ENCODE peak calls at places on chromosomes 2 and 18, in ten cellular contexts. W is fibroblast of mammary gland, R is GM13977, O is GM10248, S is endodermal cell, I is GM12865, V is A549, X is mammary epithelial cell, M is Panc1, B is BJ. Z is an unnamed sample.

GRCh38 chr2:238456966-238457926 is 30.5 kb downstream of the ASB1 start:
- DNase-seq in W (peak), R (no peak), O (no peak), S (no peak), I (no peak), V (no peak), X (no peak), M (no peak), B (no peak), Z (no peak)

GRCh38 chr18:21330122-21330701 is 88.2 kb downstream of the GREB1L start:
- DNase-seq in W (peak), R (no peak), O (no peak), S (no peak), I (peak), V (peak), X (peak), M (peak), B (peak), Z (no peak)

GRCh38 chr18:22015156-22015555 is 154.2 kb upstream of the GATA6 start:
- DNase-seq in W (peak), R (no peak), O (no peak), S (no peak), I (no peak), V (no peak), X (peak), M (no peak), B (no peak), Z (no peak)

GRCh38 chr2:37306024-37306423 is 18.6 kb downstream of the PRKD3 start:
- DNase-seq in W (no peak), R (no peak), O (no peak), S (peak), I (no peak), V (no peak), X (no peak), M (no peak), B (no peak), Z (no peak)

GRCh38 chr2:47038656-47039501 is 116.2 kb downstream of the STPG4 start:
- DNase-seq in W (no peak), R (no peak), O (no peak), S (no peak), I (peak), V (no peak), X (no peak), M (no peak), B (no peak), Z (no peak)

GRCh38 chr2:190663348-190663747 is 14.5 kb downstream of the NAB1 start:
- DNase-seq in W (peak), R (no peak), O (no peak), S (no peak), I (no peak), V (no peak), X (no peak), M (no peak), B (no peak), Z (no peak)

GRCh38 chr2:195425328-195425727 is 231.7 kb upstream of the SLC39A10 start:
- DNase-seq in W (no peak), R (no peak), O (no peak), S (no peak), I (no peak), V (no peak), X (no peak), M (no peak), B (no peak), Z (no peak)

GRCh38 chr2:203869610-203870042 is 2.1 kb downstream of the CTLA4 start:
- DNase-seq in W (no peak), R (no peak), O (no peak), S (no peak), I (no peak), V (no peak), X (no peak), M (no peak), B (no peak), Z (no peak)

GRCh38 chr2:146762786-146763185 is 1082.0 kb upstream of the ACVR2A start:
- DNase-seq in W (no peak), R (no peak), O (no peak), S (no peak), I (no peak), V (no peak), X (peak), M (no peak), B (no peak), Z (no peak)

GRCh38 chr2:218400930-218401833 is 1.5 kb downstream of the CTDSP1 start:
- DNase-seq in W (no peak), R (no peak), O (no peak), S (peak), I (no peak), V (no peak), X (no peak), M (no peak), B (no peak), Z (no peak)

GRCh38 chr2:156563994-156564753 is 128.0 kb downstream of the GPD2 start:
- DNase-seq in W (no peak), R (no peak), O (no peak), S (no peak), I (no peak), V (no peak), X (no peak), M (no peak), B (no peak), Z (no peak)

GRCh38 chr2:230570987-230571386 is 141.7 kb upstream of the CAB39 start:
- DNase-seq in W (no peak), R (no peak), O (no peak), S (no peak), I (no peak), V (no peak), X (no peak), M (no peak), B (no peak), Z (no peak)

GRCh38 chr2:214103199-214104001 is 307.5 kb upstream of the VWC2L start:
- DNase-seq in W (no peak), R (no peak), O (no peak), S (no peak), I (no peak), V (no peak), X (peak), M (no peak), B (no peak), Z (no peak)

GRCh38 chr2:147456729-147457128 is 388.1 kb upstream of the ACVR2A start:
- DNase-seq in W (peak), R (no peak), O (no peak), S (peak), I (no peak), V (no peak), X (peak), M (no peak), B (no peak), Z (no peak)

GRCh38 chr2:69032336-69032735 is 19.4 kb downstream of the ANTXR1 start:
- DNase-seq in W (no peak), R (no peak), O (no peak), S (no peak), I (no peak), V (no peak), X (no peak), M (no peak), B (no peak), Z (no peak)

GRCh38 chr2:166388488-166389070 is 12.8 kb upstream of the SCN9A start:
- DNase-seq in W (peak), R (no peak), O (no peak), S (no peak), I (no peak), V (no peak), X (no peak), M (no peak), B (no peak), Z (no peak)

GRCh38 chr18:54852780-54853675 is 24.8 kb downstream of the RAB27B start:
- DNase-seq in W (no peak), R (no peak), O (no peak), S (no peak), I (no peak), V (no peak), X (no peak), M (no peak), B (no peak), Z (no peak)

GRCh38 chr2:218807626-218808025 is 24.0 kb downstream of the PRKAG3 start:
- DNase-seq in W (peak), R (no peak), O (no peak), S (no peak), I (no peak), V (no peak), X (no peak), M (no peak), B (no peak), Z (no peak)

GRCh38 chr2:37809525-37809924 is 115.6 kb upstream of the RMDN2 start:
- DNase-seq in W (peak), R (no peak), O (no peak), S (peak), I (no peak), V (peak), X (peak), M (no peak), B (no peak), Z (no peak)

GRCh38 chr2:127865926-127866325 is 8.0 kb upstream of the POLR2D start:
- DNase-seq in W (no peak), R (no peak), O (no peak), S (no peak), I (no peak), V (no peak), X (no peak), M (no peak), B (no peak), Z (no peak)

GRCh38 chr18:79405019-79405780 is 9.5 kb downstream of the NFATC1 start:
- DNase-seq in W (no peak), R (no peak), O (no peak), S (no peak), I (no peak), V (no peak), X (no peak), M (no peak), B (no peak), Z (no peak)

GRCh38 chr18:47795448-47795843 is 135.0 kb downstream of the SMAD2 start:
- DNase-seq in W (peak), R (no peak), O (no peak), S (no peak), I (no peak), V (no peak), X (no peak), M (no peak), B (no peak), Z (no peak)

GRCh38 chr18:27124196-27124595 is 60.9 kb downstream of the CHST9 start:
- DNase-seq in W (no peak), R (no peak), O (no peak), S (no peak), I (no peak), V (no peak), X (no peak), M (no peak), B (no peak), Z (no peak)

GRCh38 chr2:241943961-241944575 is 74.5 kb downstream of the RTP5 start:
- DNase-seq in W (no peak), R (no peak), O (no peak), S (peak), I (no peak), V (no peak), X (no peak), M (no peak), B (no peak), Z (no peak)

GRCh38 chr2:45649457-45649854 is 2.0 kb upstream of the PRKCE start:
- DNase-seq in W (peak), R (no peak), O (no peak), S (no peak), I (no peak), V (no peak), X (no peak), M (no peak), B (no peak), Z (no peak)

GRCh38 chr2:40384714-40385113 is 67.2 kb downstream of the SLC8A1 start:
- DNase-seq in W (peak), R (no peak), O (no peak), S (no peak), I (no peak), V (no peak), X (peak), M (no peak), B (peak), Z (no peak)

GRCh38 chr2:162403884-162404283 is 60.0 kb downstream of the GCA start:
- DNase-seq in W (peak), R (no peak), O (no peak), S (no peak), I (no peak), V (no peak), X (peak), M (no peak), B (no peak), Z (no peak)

GRCh38 chr2:186995092-186995491 is 146.1 kb upstream of the ZSWIM2 start:
- DNase-seq in W (peak), R (no peak), O (no peak), S (no peak), I (no peak), V (no peak), X (peak), M (no peak), B (no peak), Z (no peak)

GRCh38 chr2:24820175-24820513 is 26.9 kb downstream of the CENPO start:
- DNase-seq in W (no peak), R (no peak), O (no peak), S (peak), I (no peak), V (no peak), X (no peak), M (no peak), B (no peak), Z (no peak)

GRCh38 chr18:67590571-67591141 is 74.1 kb upstream of the DSEL start:
- DNase-seq in W (peak), R (no peak), O (no peak), S (no peak), I (no peak), V (no peak), X (peak), M (no peak), B (no peak), Z (no peak)

GRCh38 chr2:163198972-163199371 is 360.4 kb upstream of the KCNH7 start:
- DNase-seq in W (no peak), R (no peak), O (no peak), S (no peak), I (no peak), V (no peak), X (no peak), M (no peak), B (no peak), Z (no peak)

GRCh38 chr2:44753552-44754285 is 187.8 kb upstream of the SIX3 start:
- DNase-seq in W (peak), R (no peak), O (no peak), S (no peak), I (peak), V (no peak), X (no peak), M (no peak), B (no peak), Z (no peak)

GRCh38 chr2:15979051-15979758 is 38.9 kb downstream of the MYCN start:
- DNase-seq in W (no peak), R (no peak), O (no peak), S (peak), I (no peak), V (no peak), X (no peak), M (no peak), B (no peak), Z (no peak)

GRCh38 chr2:141055526-141055925 is 1075.3 kb downstream of the LRP1B start:
- DNase-seq in W (peak), R (no peak), O (no peak), S (no peak), I (no peak), V (no peak), X (peak), M (no peak), B (peak), Z (no peak)

GRCh38 chr2:136246086-136246669 is 128.2 kb upstream of the CXCR4 start:
- DNase-seq in W (peak), R (no peak), O (peak), S (peak), I (peak), V (peak), X (no peak), M (no peak), B (no peak), Z (peak)

GRCh38 chr2:215862211-215862610 is 151.1 kb downstream of the MREG start:
- DNase-seq in W (no peak), R (no peak), O (no peak), S (no peak), I (no peak), V (no peak), X (no peak), M (no peak), B (no peak), Z (no peak)

GRCh38 chr2:99198103-99198841 is 17.3 kb downstream of the MRPL30 start:
- DNase-seq in W (no peak), R (no peak), O (no peak), S (no peak), I (no peak), V (no peak), X (no peak), M (no peak), B (no peak), Z (no peak)

GRCh38 chr2:99205491-99205890 is 24.5 kb downstream of the MRPL30 start:
- DNase-seq in W (no peak), R (no peak), O (no peak), S (peak), I (no peak), V (peak), X (peak), M (no peak), B (no peak), Z (no peak)

GRCh38 chr2:99200232-99200631 is 19.2 kb downstream of the MRPL30 start:
- DNase-seq in W (no peak), R (no peak), O (no peak), S (no peak), I (no peak), V (no peak), X (no peak), M (no peak), B (no peak), Z (no peak)

DNA sequence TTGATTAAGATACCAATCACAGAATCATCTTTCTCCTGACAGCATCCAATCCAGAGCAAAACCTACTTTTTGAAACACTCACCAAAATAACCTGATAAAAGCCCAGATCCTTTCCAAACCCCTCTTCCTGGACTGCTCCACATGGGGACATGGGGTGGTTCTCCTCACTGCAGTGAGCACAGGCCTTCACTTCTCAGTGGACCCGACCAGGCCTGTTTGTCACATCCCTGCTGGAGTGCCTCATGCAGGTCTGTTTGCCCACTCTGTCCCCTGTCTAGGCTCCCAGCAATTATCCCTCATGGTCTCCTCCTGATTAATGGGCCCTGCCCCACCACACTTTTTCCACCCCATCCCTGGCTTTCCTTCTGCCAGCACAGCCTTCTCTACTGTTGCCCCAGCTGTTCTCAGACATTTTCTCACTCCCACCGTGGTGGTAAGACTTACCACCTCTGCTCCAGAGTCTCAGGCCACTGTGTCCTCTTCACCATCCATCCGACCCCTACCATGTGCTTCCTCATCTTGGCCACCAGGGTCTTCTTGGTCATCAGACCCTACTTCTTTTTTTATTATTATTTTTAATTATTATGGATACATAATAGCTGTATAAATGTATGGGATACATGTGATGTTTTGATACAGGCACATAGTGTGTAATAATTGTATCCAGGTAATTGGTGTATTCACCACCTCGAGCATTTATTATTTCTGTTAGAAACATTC is 21.1 kb downstream of the MRPL30 start:
- DNase-seq in W (no peak), R (no peak), O (no peak), S (no peak), I (no peak), V (no peak), X (no peak), M (no peak), B (no peak), Z (no peak)
- TF ChIP-seq CTCF in W (peak), R (no peak), O (no peak), S (peak), I (no peak), V (no peak), X (no peak), M (no peak), B (peak), Z (no peak)

GRCh38 chr18:63346031-63346430 is 21.0 kb downstream of the KDSR start:
- DNase-seq in W (no peak), R (no peak), O (no peak), S (no peak), I (no peak), V (no peak), X (peak), M (no peak), B (no peak), Z (no peak)

GRCh38 chr18:63344918-63345317 is 22.1 kb downstream of the KDSR start:
- DNase-seq in W (no peak), R (no peak), O (no peak), S (no peak), I (no peak), V (no peak), X (no peak), M (no peak), B (no peak), Z (no peak)

GRCh38 chr18:63339920-63340484 is 20.4 kb upstream of the BCL2 start:
- DNase-seq in W (peak), R (no peak), O (no peak), S (peak), I (peak), V (peak), X (no peak), M (no peak), B (no peak), Z (no peak)

GRCh38 chr18:63344263-63344662 is 22.7 kb downstream of the KDSR start:
- DNase-seq in W (no peak), R (no peak), O (no peak), S (no peak), I (no peak), V (no peak), X (no peak), M (no peak), B (no peak), Z (no peak)

DNA sequence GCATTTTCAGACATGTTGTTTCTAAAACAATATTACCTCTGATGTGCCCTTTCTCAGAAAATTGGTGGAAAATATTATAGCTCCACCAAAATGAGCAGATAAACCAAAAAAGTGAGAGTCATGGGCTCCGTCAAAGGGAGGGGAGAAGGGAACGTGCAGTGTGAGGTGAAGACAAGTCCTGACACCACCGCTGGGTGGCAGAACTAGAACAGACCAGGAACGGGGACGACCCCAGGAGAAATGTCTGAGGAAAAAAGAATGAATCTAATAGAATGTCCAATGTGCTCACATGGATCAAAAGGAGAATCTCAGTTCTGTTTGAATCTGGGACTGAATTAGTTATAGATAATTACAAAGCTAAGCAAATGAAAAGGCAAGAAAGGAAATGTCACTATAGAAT is 22.6 kb upstream of the BCL2 start:
- DNase-seq in W (peak), R (peak), O (peak), S (peak), I (peak), V (peak), X (no peak), M (no peak), B (no peak), Z (peak)
- TF ChIP-seq CTCF in W (peak), R (peak), O (peak), S (peak), I (peak), V (peak), X (peak), M (peak), B (peak), Z (peak)

GRCh38 chr2:131410173-131410572 is 46.2 kb upstream of the RAB6D start:
- DNase-seq in W (no peak), R (no peak), O (no peak), S (no peak), I (no peak), V (no peak), X (no peak), M (no peak), B (no peak), Z (no peak)

GRCh38 chr2:131417886-131418285 is 53.9 kb upstream of the RAB6D start:
- DNase-seq in W (peak), R (no peak), O (no peak), S (no peak), I (no peak), V (no peak), X (no peak), M (no peak), B (no peak), Z (no peak)

GRCh38 chr2:131413785-131414184 is 49.8 kb upstream of the RAB6D start:
- DNase-seq in W (no peak), R (no peak), O (no peak), S (no peak), I (no peak), V (no peak), X (no peak), M (no peak), B (no peak), Z (no peak)

GRCh38 chr2:131408778-131409177 is 44.8 kb upstream of the RAB6D start:
- DNase-seq in W (no peak), R (no peak), O (no peak), S (no peak), I (no peak), V (no peak), X (no peak), M (no peak), B (no peak), Z (no peak)

GRCh38 chr2:131413148-131413747 is 49.3 kb upstream of the RAB6D start:
- DNase-seq in W (peak), R (peak), O (peak), S (no peak), I (peak), V (peak), X (peak), M (peak), B (no peak), Z (peak)
- TF ChIP-seq CTCF in W (peak), R (peak), O (peak), S (peak), I (peak), V (peak), X (peak), M (peak), B (peak), Z (peak)

DNA sequence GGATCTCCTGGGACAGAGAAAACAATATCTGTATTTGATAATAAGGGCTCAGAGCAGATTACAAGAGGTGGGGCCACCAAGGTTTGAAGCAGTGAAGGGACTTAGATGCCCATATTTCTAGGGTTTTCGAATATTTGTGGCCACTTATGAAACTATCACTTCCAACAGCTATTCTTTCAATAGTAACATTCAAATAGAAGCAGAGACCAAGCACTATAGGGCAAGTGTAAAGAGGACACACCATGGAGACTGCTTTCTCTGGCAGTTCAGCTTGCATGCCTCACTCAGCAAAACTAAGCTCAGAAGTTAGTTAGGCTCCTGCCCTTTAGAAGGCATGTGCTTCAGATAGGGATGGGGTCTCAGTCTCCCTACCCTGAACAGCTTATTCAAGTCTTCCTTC is 10.3 kb downstream of the PSTPIP2 start:
- DNase-seq in W (no peak), R (no peak), O (no peak), S (no peak), I (no peak), V (no peak), X (no peak), M (no peak), B (no peak), Z (no peak)
- TF ChIP-seq CTCF in W (no peak), R (no peak), O (no peak), S (no peak), I (no peak), V (no peak), X (no peak), M (no peak), B (no peak), Z (no peak)